ENCODE peak calls at places on chromosomes 2 and 18, in seven cellular contexts. Y is kidney epithelial cell, Z is upper lobe of left lung, P is left ventricle myocardium inferior, D is SK-N-SH, T is neural progenitor cell, K is right lobe of liver. C is an unnamed sample.

GRCh38 chr2:128284841-128285240 is 33.8 kb downstream of the HS6ST1 start:
- DNase-seq in Y (no peak), Z (no peak), P (peak; percentile 7), D (no peak), T (no peak), K (peak; percentile 84), C (no peak)

GRCh38 chr2:239910851-239911629 is 114.1 kb downstream of the NDUFA10 start:
- DNase-seq in Y (no peak), Z (peak; percentile 79), P (peak; percentile 42), D (no peak), T (no peak), K (peak; percentile 52), C (no peak)

GRCh38 chr2:157032019-157032418 is 225.5 kb upstream of the GALNT5 start:
- DNase-seq in Y (peak; percentile 73), Z (no peak), P (no peak), D (peak; percentile 1), T (no peak), K (no peak), C (peak; percentile 52)

GRCh38 chr2:227534714-227535113 is 62.8 kb downstream of the AGFG1 start:
- DNase-seq in Y (no peak), Z (no peak), P (no peak), D (no peak), T (no peak), K (no peak), C (no peak)

GRCh38 chr2:21800356-21800755 is 676.6 kb downstream of the TDRD15 start:
- DNase-seq in Y (no peak), Z (no peak), P (no peak), D (no peak), T (no peak), K (no peak), C (no peak)

GRCh38 chr18:48106976-48107781 is 176.7 kb upstream of the SMAD2 start:
- DNase-seq in Y (no peak), Z (no peak), P (no peak), D (no peak), T (no peak), K (no peak), C (no peak)

GRCh38 chr2:12824771-12825363 is 108.1 kb downstream of the TRIB2 start:
- DNase-seq in Y (no peak), Z (peak; percentile 26), P (peak; percentile 70), D (no peak), T (no peak), K (no peak), C (peak; percentile 21)

GRCh38 chr2:38440655-38441054 is 63.6 kb upstream of the ATL2 start:
- DNase-seq in Y (no peak), Z (no peak), P (no peak), D (no peak), T (no peak), K (no peak), C (peak; percentile 17)

GRCh38 chr2:128623776-128624424 is 305.2 kb upstream of the HS6ST1 start:
- DNase-seq in Y (peak; percentile 21), Z (no peak), P (no peak), D (no peak), T (no peak), K (no peak), C (peak; percentile 79)

GRCh38 chr2:165874445-165875039 is 79.0 kb downstream of the TTC21B start:
- DNase-seq in Y (peak; percentile 34), Z (no peak), P (no peak), D (peak; percentile 44), T (peak; percentile 72), K (no peak), C (peak; percentile 71)

GRCh38 chr2:57022496-57022895 is 838.7 kb downstream of the CCDC85A start:
- DNase-seq in Y (no peak), Z (no peak), P (no peak), D (no peak), T (peak; percentile 10), K (no peak), C (peak; percentile 29)
- H3K4me3 ChIP-seq in Y (no peak overlapping the region), Z (no peak overlapping the region), P (no peak overlapping the region), D (no peak overlapping the region), T (no peak overlapping the region), K (no peak overlapping the region), C (no peak overlapping the region)

GRCh38 chr2:127173073-127173472 is 47.0 kb downstream of the CYP27C1 start:
- DNase-seq in Y (no peak), Z (peak; percentile 10), P (peak; percentile 34), D (no peak), T (no peak), K (no peak), C (peak; percentile 75)

GRCh38 chr2:127175821-127176354 is 44.2 kb downstream of the CYP27C1 start:
- DNase-seq in Y (no peak), Z (peak; percentile 12), P (no peak), D (no peak), T (no peak), K (no peak), C (peak; percentile 98)

GRCh38 chr2:127174977-127175376 is 45.1 kb downstream of the CYP27C1 start:
- DNase-seq in Y (no peak), Z (peak; percentile 15), P (peak; percentile 28), D (peak; percentile 50), T (no peak), K (no peak), C (peak; percentile 84)

GRCh38 chr2:127175406-127175805 is 44.7 kb downstream of the CYP27C1 start:
- DNase-seq in Y (no peak), Z (peak; percentile 20), P (peak; percentile 50), D (no peak), T (no peak), K (no peak), C (no peak)

GRCh38 chr2:127174176-127174575 is 45.9 kb downstream of the CYP27C1 start:
- DNase-seq in Y (no peak), Z (peak; percentile 13), P (no peak), D (peak; percentile 80), T (peak; percentile 44), K (no peak), C (peak; percentile 66)
- TF ChIP-seq CTCF in Y (peak; percentile 66), Z (no peak), P (no peak), D (peak; percentile 36), T (peak; percentile 47), K (peak; percentile 52), C (peak; percentile 56)

DNA sequence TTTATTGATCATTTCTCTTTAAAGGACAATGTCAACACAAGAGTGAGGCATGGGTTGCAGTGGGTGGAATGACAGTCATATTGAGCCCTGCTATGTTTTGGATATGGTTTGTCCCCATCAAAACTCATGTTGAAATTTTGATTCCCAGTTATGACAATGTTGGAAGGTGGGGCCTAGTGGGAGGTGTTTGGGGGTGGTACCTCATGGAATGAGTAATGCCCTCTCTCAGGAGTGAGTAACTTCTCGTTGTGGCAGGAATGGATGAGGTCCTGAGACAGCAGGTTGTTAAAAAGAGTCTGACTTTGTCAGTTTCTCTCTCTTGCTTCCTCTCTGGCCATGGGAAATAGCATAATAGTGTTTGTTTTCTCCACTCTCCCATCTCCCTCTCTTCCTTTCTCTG is 345.3 kb downstream of the DCC start:
- DNase-seq in Y (no peak), Z (no peak), P (no peak), D (no peak), T (no peak), K (no peak), C (no peak)
- H3K4me3 ChIP-seq in Y (no peak overlapping the region), Z (no peak overlapping the region), P (no peak overlapping the region), D (no peak overlapping the region), T (no peak overlapping the region), K (no peak overlapping the region), C (no peak overlapping the region)

GRCh38 chr2:228599781-228600180 is 418.3 kb upstream of the SPHKAP start:
- DNase-seq in Y (no peak), Z (no peak), P (no peak), D (no peak), T (no peak), K (no peak), C (no peak)
- TF ChIP-seq CTCF in Y (no peak), Z (no peak), P (no peak), D (no peak), T (no peak), K (no peak), C (no peak)

GRCh38 chr2:162245737-162246136 is 2.5 kb upstream of the FAP start:
- DNase-seq in Y (peak; percentile 43), Z (no peak), P (no peak), D (no peak), T (no peak), K (no peak), C (peak; percentile 91)

GRCh38 chr2:162242586-162243304 is 500 bp downstream of the FAP start:
- DNase-seq in Y (no peak), Z (no peak), P (no peak), D (no peak), T (peak; percentile 41), K (no peak), C (peak; percentile 93)

GRCh38 chr2:162243305-162243693 is at the start of gene FAP:
- DNase-seq in Y (no peak), Z (no peak), P (no peak), D (no peak), T (peak; percentile 44), K (no peak), C (peak; percentile 97)

GRCh38 chr2:162244559-162245031 is 1.4 kb upstream of the FAP start:
- DNase-seq in Y (peak; percentile 83), Z (peak; percentile 76), P (no peak), D (no peak), T (no peak), K (no peak), C (peak; percentile 98)

DNA sequence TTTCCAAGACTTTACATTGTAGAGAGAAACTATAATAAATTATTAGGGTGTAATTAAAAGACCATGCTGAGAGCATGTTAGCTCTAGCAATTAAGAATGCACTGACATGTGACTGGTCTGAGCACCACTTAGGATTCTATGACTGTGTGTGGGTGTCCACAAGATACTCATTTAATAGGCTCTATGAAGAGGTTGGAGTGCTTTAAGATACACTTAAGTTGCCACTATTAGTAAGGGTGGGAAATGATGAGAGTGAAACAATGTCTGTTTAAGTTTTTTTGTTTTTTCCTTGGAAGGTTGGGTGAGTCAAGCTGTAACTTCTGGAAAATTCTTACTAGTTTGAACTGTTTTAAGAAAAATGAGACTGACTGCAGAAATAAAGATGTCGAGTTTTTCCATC is 1.8 kb upstream of the FAP start:
- DNase-seq in Y (no peak), Z (no peak), P (no peak), D (no peak), T (no peak), K (no peak), C (peak; percentile 48)
- H3K4me3 ChIP-seq in Y (no peak overlapping the region), Z (no peak overlapping the region), P (no peak overlapping the region), D (no peak overlapping the region), T (no peak overlapping the region), K (no peak overlapping the region), C (no peak overlapping the region)

GRCh38 chr18:54229660-54230059 is 5.2 kb upstream of the MBD2 start:
- DNase-seq in Y (no peak), Z (no peak), P (no peak), D (no peak), T (no peak), K (no peak), C (no peak)

GRCh38 chr18:54233228-54233625 is 8.8 kb upstream of the MBD2 start:
- DNase-seq in Y (no peak), Z (no peak), P (no peak), D (no peak), T (no peak), K (no peak), C (no peak)

GRCh38 chr18:54233761-54234160 is 9.3 kb upstream of the MBD2 start:
- DNase-seq in Y (no peak), Z (no peak), P (no peak), D (no peak), T (no peak), K (no peak), C (no peak)

GRCh38 chr18:54235871-54236270 is 11.4 kb upstream of the MBD2 start:
- DNase-seq in Y (no peak), Z (no peak), P (no peak), D (no peak), T (no peak), K (no peak), C (peak; percentile 45)

GRCh38 chr18:54232485-54233227 is 8.2 kb upstream of the MBD2 start:
- DNase-seq in Y (no peak), Z (no peak), P (no peak), D (no peak), T (peak; percentile 40), K (no peak), C (no peak)
- TF ChIP-seq CTCF in Y (no peak), Z (no peak), P (no peak), D (no peak), T (peak; percentile 29), K (no peak), C (peak; percentile 11)

C was measured in fibroblast of villous mesenchyme.